ENCODE peak calls at places on chromosomes 1 and 21, in six cellular contexts. One of them, this sample, is unnamed.

GRCh38 chr1:7420098-7420445 is 351.0 kb upstream of the VAMP3 start:
- DNase-seq in left lobe of liver: peak
- DNase-seq in T follicular helper cell: no peak
- DNase-seq in KG1: no peak
- DNase-seq in LoVo: no peak
- DNase-seq in WTC11: no peak
- DNase-seq in this sample: no peak

GRCh38 chr1:30318413-30318812 is 405.0 kb downstream of the MATN1 start:
- DNase-seq in left lobe of liver: no peak
- DNase-seq in T follicular helper cell: no peak
- DNase-seq in WTC11: no peak
- DNase-seq in KG1: no peak
- DNase-seq in LoVo: no peak
- DNase-seq in this sample: no peak

GRCh38 chr1:61436491-61437120 is 288.3 kb downstream of the TM2D1 start:
- DNase-seq in WTC11: no peak
- DNase-seq in left lobe of liver: no peak
- DNase-seq in T follicular helper cell: no peak
- DNase-seq in LoVo: no peak
- DNase-seq in KG1: no peak
- DNase-seq in this sample: no peak

GRCh38 chr1:148379697-148380096 is 103.4 kb downstream of the PPIAL4G start:
- DNase-seq in WTC11: peak
- DNase-seq in KG1: no peak
- DNase-seq in T follicular helper cell: no peak
- DNase-seq in left lobe of liver: no peak
- DNase-seq in LoVo: no peak
- DNase-seq in this sample: no peak

GRCh38 chr1:42334240-42335049 is 590 bp downstream of the FOXJ3 start:
- DNase-seq in T follicular helper cell: peak
- DNase-seq in KG1: no peak
- DNase-seq in LoVo: peak
- DNase-seq in WTC11: peak
- DNase-seq in left lobe of liver: peak
- DNase-seq in this sample: no peak

GRCh38 chr1:16249838-16250241 is 12.9 kb upstream of the CPLANE2 start:
- DNase-seq in WTC11: no peak
- DNase-seq in LoVo: no peak
- DNase-seq in KG1: no peak
- DNase-seq in T follicular helper cell: no peak
- DNase-seq in left lobe of liver: peak
- DNase-seq in this sample: no peak

GRCh38 chr1:212769372-212770167 is 22.0 kb downstream of the NSL1 start:
- DNase-seq in LoVo: no peak
- DNase-seq in KG1: no peak
- DNase-seq in WTC11: no peak
- DNase-seq in T follicular helper cell: no peak
- DNase-seq in left lobe of liver: no peak
- DNase-seq in this sample: no peak

GRCh38 chr1:157390646-157391045 is 161.7 kb downstream of the FCRL5 start:
- DNase-seq in LoVo: no peak
- DNase-seq in left lobe of liver: no peak
- DNase-seq in T follicular helper cell: no peak
- DNase-seq in KG1: no peak
- DNase-seq in WTC11: no peak
- DNase-seq in this sample: no peak

GRCh38 chr1:174957829-174958228 is 41.9 kb upstream of the CACYBP start:
- DNase-seq in WTC11: no peak
- DNase-seq in left lobe of liver: no peak
- DNase-seq in T follicular helper cell: no peak
- DNase-seq in KG1: no peak
- DNase-seq in LoVo: no peak
- DNase-seq in this sample: no peak

GRCh38 chr1:20654104-20654690 is 7.0 kb downstream of the DDOST start:
- DNase-seq in KG1: no peak
- DNase-seq in LoVo: no peak
- DNase-seq in left lobe of liver: no peak
- DNase-seq in WTC11: peak
- DNase-seq in T follicular helper cell: no peak
- DNase-seq in this sample: no peak

GRCh38 chr1:38138498-38139233 is 92.1 kb upstream of the POU3F1 start:
- DNase-seq in KG1: no peak
- DNase-seq in left lobe of liver: peak
- DNase-seq in T follicular helper cell: no peak
- DNase-seq in WTC11: no peak
- DNase-seq in LoVo: peak
- DNase-seq in this sample: no peak

GRCh38 chr1:175839678-175840669 is 96.6 kb upstream of the TNR start:
- DNase-seq in left lobe of liver: no peak
- DNase-seq in LoVo: peak
- DNase-seq in T follicular helper cell: no peak
- DNase-seq in KG1: peak
- DNase-seq in WTC11: no peak
- DNase-seq in this sample: no peak

GRCh38 chr21:46412521-46413364 is 45.9 kb upstream of the DIP2A start:
- DNase-seq in LoVo: no peak
- DNase-seq in left lobe of liver: no peak
- DNase-seq in WTC11: no peak
- DNase-seq in T follicular helper cell: no peak
- DNase-seq in KG1: no peak
- DNase-seq in this sample: no peak

GRCh38 chr1:112818990-112819689 is 104.0 kb upstream of the PPM1J start:
- DNase-seq in WTC11: no peak
- DNase-seq in T follicular helper cell: no peak
- DNase-seq in LoVo: no peak
- DNase-seq in left lobe of liver: no peak
- DNase-seq in KG1: no peak
- DNase-seq in this sample: no peak

GRCh38 chr1:202571719-202572339 is 138.4 kb downstream of the SYT2 start:
- DNase-seq in KG1: peak
- DNase-seq in left lobe of liver: no peak
- DNase-seq in WTC11: peak
- DNase-seq in T follicular helper cell: no peak
- DNase-seq in LoVo: peak
- DNase-seq in this sample: peak

GRCh38 chr1:7223334-7224080 is 438.3 kb downstream of the CAMTA1 start:
- DNase-seq in T follicular helper cell: no peak
- DNase-seq in KG1: no peak
- DNase-seq in left lobe of liver: no peak
- DNase-seq in LoVo: peak
- DNase-seq in WTC11: no peak
- DNase-seq in this sample: no peak

GRCh38 chr1:200415693-200416593 is 6.1 kb upstream of the ZNF281 start:
- DNase-seq in WTC11: no peak
- DNase-seq in T follicular helper cell: no peak
- DNase-seq in KG1: no peak
- DNase-seq in LoVo: peak
- DNase-seq in left lobe of liver: peak
- DNase-seq in this sample: no peak